ENCODE peak calls at places on chromosome 1, in seven cellular contexts. K, W, A, Q, R, M and O are unnamed samples.
A peak's percentile ranks its signal among the peaks of the same experiment; 100 is the strongest.

GRCh38 chr1:97906567-97907228 is 14.1 kb downstream of the DPYD start:
- DNase-seq in K (no peak), W (no peak), A (no peak), Q (no peak), R (peak; percentile 94), M (no peak), O (peak; percentile 13)

GRCh38 chr1:20252587-20252986 is 38.1 kb upstream of the VWA5B1 start:
- DNase-seq in K (no peak), W (no peak), A (no peak), Q (no peak), R (no peak), M (no peak), O (no peak)

GRCh38 chr1:33653226-33653625 is 180.8 kb downstream of the ZSCAN20 start:
- DNase-seq in K (peak; percentile 9), W (no peak), A (no peak), Q (no peak), R (no peak), M (no peak), O (no peak)

GRCh38 chr1:10528066-10529014 is 53.6 kb downstream of the PEX14 start:
- DNase-seq in K (no peak), W (no peak), A (no peak), Q (no peak), R (peak; percentile 72), M (no peak), O (no peak)

GRCh38 chr1:194846488-194846887 is 1660.1 kb upstream of the B3GALT2 start:
- DNase-seq in K (no peak), W (no peak), A (no peak), Q (no peak), R (no peak), M (no peak), O (no peak)

GRCh38 chr1:205056956-205057568 is 14.1 kb downstream of the CNTN2 start:
- DNase-seq in K (no peak), W (no peak), A (no peak), Q (no peak), R (no peak), M (no peak), O (no peak)

GRCh38 chr1:16139473-16139962 is 16.4 kb downstream of the EPHA2 start:
- DNase-seq in K (no peak), W (no peak), A (no peak), Q (no peak), R (peak; percentile 59), M (no peak), O (no peak)

GRCh38 chr1:62230724-62231123 is 36.1 kb downstream of the L1TD1 start:
- DNase-seq in K (no peak), W (no peak), A (no peak), Q (no peak), R (no peak), M (no peak), O (no peak)

GRCh38 chr1:233057836-233058235 is 107.4 kb downstream of the NTPCR start:
- DNase-seq in K (no peak), W (no peak), A (no peak), Q (no peak), R (no peak), M (no peak), O (no peak)